ENCODE peak calls at places on chromosomes 13 and 19, in five cellular contexts. F, O, P, Z and B are unnamed samples. For H3K36me3, the result is how much of the 10 kb centered on the place peaks cover.

GRCh38 chr19:47230122-47230920 is 678 bp downstream of the BBC3 start:
- DNase-seq in F (peak), O (peak), P (no peak), Z (peak), B (no peak)

GRCh38 chr19:42140125-42140754 is 8.0 kb upstream of the POU2F2 start:
- DNase-seq in F (peak), O (peak), P (no peak), Z (peak), B (no peak)

GRCh38 chr19:41541990-41542584 is 33.9 kb upstream of the CEACAM21 start:
- DNase-seq in F (peak), O (peak), P (no peak), Z (peak), B (no peak)

GRCh38 chr19:10985502-10985901 is 24.7 kb downstream of the SMARCA4 start:
- DNase-seq in F (no peak), O (no peak), P (no peak), Z (no peak), B (no peak)

GRCh38 chr19:54178581-54179261 is 5.8 kb upstream of the TMC4 start:
- DNase-seq in F (no peak), O (no peak), P (no peak), Z (peak), B (no peak)

GRCh38 chr13:99384468-99384867 is 77.3 kb upstream of the GPR183 start:
- DNase-seq in F (no peak), O (no peak), P (no peak), Z (no peak), B (no peak)

GRCh38 chr13:50731400-50731799 is 112.1 kb downstream of the DLEU7 start:
- DNase-seq in F (no peak), O (no peak), P (no peak), Z (no peak), B (no peak)

GRCh38 chr13:76148926-76149325 is 512.8 kb downstream of the LMO7 start:
- DNase-seq in F (no peak), O (no peak), P (no peak), Z (no peak), B (no peak)

GRCh38 chr13:26558074-26558805 is 757 bp downstream of the WASF3 start:
- DNase-seq in F (no peak), O (no peak), P (no peak), Z (no peak), B (no peak)

GRCh38 chr19:38678891-38679494 is 31.5 kb downstream of the ACTN4 start:
- DNase-seq in F (no peak), O (no peak), P (no peak), Z (no peak), B (no peak)

GRCh38 chr19:46611791-46612190 is 10.7 kb downstream of the CALM3 start:
- DNase-seq in F (no peak), O (no peak), P (no peak), Z (no peak), B (no peak)

GRCh38 chr19:43501661-43502418 is 2.7 kb downstream of the PHLDB3 start:
- DNase-seq in F (no peak), O (no peak), P (no peak), Z (no peak), B (no peak)

DNA sequence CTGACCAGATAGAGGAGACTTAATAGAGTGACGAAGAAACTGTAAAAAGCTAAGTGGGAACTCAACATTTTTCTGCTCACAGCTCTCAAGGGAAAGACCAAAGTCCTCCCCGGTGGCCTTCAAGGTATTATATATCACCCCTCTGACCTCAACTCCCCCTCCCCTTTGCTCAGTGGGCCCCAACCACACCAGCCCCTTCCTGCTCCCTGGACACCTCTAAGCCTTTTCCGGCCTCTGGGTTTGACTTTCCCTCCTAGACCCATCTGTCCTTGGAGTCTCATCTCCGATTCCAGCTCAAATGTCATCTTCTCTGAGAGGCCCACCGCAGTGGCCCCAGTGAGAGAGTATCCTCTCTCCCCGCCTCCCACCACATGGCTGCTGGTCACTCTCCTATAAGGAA is 990 bp upstream of the UHRF1 start:
- DNase-seq in F (no peak), O (no peak), P (no peak), Z (no peak), B (no peak)
- TF ChIP-seq POLR2A in F (no peak), O (no peak), P (no peak), Z (no peak), B (no peak)

GRCh38 chr19:45515807-45516401 is 8.6 kb downstream of the VASP start:
- DNase-seq in F (peak), O (no peak), P (no peak), Z (no peak), B (no peak)

GRCh38 chr19:45515081-45515624 is 7.9 kb downstream of the VASP start:
- DNase-seq in F (peak), O (peak), P (no peak), Z (no peak), B (no peak)

GRCh38 chr19:45514376-45515051 is 7.2 kb downstream of the VASP start:
- DNase-seq in F (peak), O (no peak), P (no peak), Z (peak), B (no peak)

GRCh38 chr19:45511074-45511473 is 3.8 kb downstream of the VASP start:
- DNase-seq in F (no peak), O (no peak), P (no peak), Z (no peak), B (no peak)

GRCh38 chr19:45512881-45513483 is 5.7 kb downstream of the VASP start:
- DNase-seq in F (no peak), O (no peak), P (no peak), Z (no peak), B (no peak)
- H3K36me3 ChIP-seq in F (under half), O (half or more), P (under half), Z (under half), B (under half)

GRCh38 chr19:35879770-35880317 is 11.5 kb downstream of the APLP1 start:
- DNase-seq in F (peak), O (peak), P (peak), Z (peak), B (no peak)
- TF ChIP-seq POLR2AphosphoS5 in F (no peak), O (no peak), P (no peak), Z (no peak), B (peak)

GRCh38 chr19:48363810-48364563 is at the start of the genes SYNGR4 and TMEM143:
- DNase-seq in F (peak), O (peak), P (peak), Z (peak), B (peak)

GRCh38 chr19:48364564-48365363 is 597 bp downstream of the SYNGR4 start:
- DNase-seq in F (peak), O (no peak), P (no peak), Z (no peak), B (no peak)

GRCh38 chr19:48363500-48363809 is 285 bp downstream of the TMEM143 start:
- DNase-seq in F (no peak), O (peak), P (no peak), Z (no peak), B (peak)

GRCh38 chr19:48361912-48362311 is 1.8 kb downstream of the TMEM143 start:
- DNase-seq in F (no peak), O (no peak), P (no peak), Z (no peak), B (no peak)

DNA sequence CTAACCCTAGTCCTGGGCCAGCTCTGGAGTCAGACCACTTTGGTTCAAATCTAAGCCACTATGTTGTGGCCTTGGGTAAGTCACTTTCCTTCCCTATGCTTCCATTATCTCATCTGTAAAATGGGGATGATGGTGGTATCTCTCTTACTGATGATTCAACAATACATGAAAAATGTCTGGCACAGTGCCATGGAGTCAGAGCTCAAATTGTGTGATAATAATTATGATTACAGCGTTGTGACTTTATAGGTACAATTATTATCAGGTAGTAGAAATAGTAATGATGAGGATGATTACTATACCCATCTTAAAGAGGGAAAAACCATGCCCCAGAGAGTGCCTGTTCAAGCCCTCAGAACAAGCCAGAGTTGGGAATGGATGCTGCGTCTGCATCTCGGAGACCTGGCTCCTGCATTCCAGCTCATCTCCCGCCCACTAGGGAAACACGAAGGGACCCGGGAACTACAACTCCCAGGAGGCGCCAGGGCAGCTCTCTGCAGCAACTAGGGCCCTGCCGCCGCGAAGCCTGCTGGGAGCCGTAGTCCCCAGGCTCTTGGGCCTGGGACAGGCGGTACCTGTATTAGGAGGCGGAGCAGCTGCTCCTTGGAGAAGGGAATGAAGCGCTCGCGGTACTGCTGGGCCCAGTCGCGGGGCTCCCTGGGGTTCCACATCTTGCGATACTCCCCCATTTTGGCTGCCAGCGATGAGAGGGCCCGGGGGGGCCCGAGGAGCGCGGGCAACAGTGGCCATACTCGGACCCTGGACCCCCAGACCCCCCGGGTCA is 832 bp downstream of the TMEM143 start:
- DNase-seq in F (peak), O (peak), P (peak), Z (peak), B (peak)
- TF ChIP-seq POLR2A in F (peak), O (peak), P (no peak), Z (no peak), B (no peak)

DNA sequence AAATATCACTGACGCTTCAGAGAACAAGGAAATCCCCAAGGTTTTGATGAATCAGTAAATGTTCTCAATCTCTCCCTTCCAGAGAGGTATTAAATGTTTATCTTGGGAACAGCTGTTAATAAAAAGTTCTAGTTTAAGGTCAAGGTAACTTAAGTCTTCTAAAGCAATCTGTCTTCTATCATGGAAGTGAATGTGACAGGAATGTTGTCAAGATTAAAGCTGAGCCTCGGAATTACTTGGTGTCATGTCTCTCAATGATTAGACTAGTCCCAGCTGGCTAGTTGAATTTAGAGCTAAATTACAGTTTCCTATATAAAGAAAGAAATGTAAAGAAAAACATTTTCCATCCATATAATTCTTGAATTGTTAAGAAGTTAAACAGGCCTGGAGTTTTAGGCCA is 23.4 kb downstream of the ESD start:
- DNase-seq in F (no peak), O (no peak), P (no peak), Z (no peak), B (no peak)
- H3K36me3 ChIP-seq in F (under half), O (half or more), P (under half), Z (half or more), B (under half)

GRCh38 chr19:9054768-9055167 is 32.1 kb upstream of the OR1M1 start:
- DNase-seq in F (no peak), O (no peak), P (peak), Z (no peak), B (no peak)
- TF ChIP-seq POLR2AphosphoS5 in F (no peak), O (no peak), P (no peak), Z (no peak), B (no peak)

GRCh38 chr13:111382411-111382810 is 62.0 kb downstream of the TEX29 start:
- DNase-seq in F (no peak), O (no peak), P (no peak), Z (peak), B (peak)

GRCh38 chr13:111383591-111384440 is 63.4 kb downstream of the TEX29 start:
- DNase-seq in F (no peak), O (no peak), P (no peak), Z (peak), B (peak)

GRCh38 chr13:111384441-111385181 is 64.2 kb downstream of the TEX29 start:
- DNase-seq in F (no peak), O (no peak), P (no peak), Z (peak), B (no peak)

GRCh38 chr13:111385182-111385857 is 64.9 kb downstream of the TEX29 start:
- DNase-seq in F (no peak), O (no peak), P (no peak), Z (peak), B (no peak)

GRCh38 chr13:111382877-111383276 is 62.4 kb downstream of the TEX29 start:
- DNase-seq in F (no peak), O (no peak), P (no peak), Z (peak), B (peak)
- TF ChIP-seq POLR2A in F (no peak), O (no peak), P (no peak), Z (no peak), B (no peak)

GRCh38 chr19:14105680-14106079 is 11.9 kb downstream of the PRKACA start:
- DNase-seq in F (no peak), O (no peak), P (no peak), Z (no peak), B (no peak)
- H3K36me3 ChIP-seq in F (under half), O (under half), P (under half), Z (half or more), B (under half)

GRCh38 chr13:102589291-102589822 is 7.4 kb upstream of the TPP2 start:
- DNase-seq in F (no peak), O (no peak), P (no peak), Z (no peak), B (no peak)
- TF ChIP-seq POLR2AphosphoS5 in F (no peak), O (no peak), P (no peak), Z (no peak), B (no peak)

DNA sequence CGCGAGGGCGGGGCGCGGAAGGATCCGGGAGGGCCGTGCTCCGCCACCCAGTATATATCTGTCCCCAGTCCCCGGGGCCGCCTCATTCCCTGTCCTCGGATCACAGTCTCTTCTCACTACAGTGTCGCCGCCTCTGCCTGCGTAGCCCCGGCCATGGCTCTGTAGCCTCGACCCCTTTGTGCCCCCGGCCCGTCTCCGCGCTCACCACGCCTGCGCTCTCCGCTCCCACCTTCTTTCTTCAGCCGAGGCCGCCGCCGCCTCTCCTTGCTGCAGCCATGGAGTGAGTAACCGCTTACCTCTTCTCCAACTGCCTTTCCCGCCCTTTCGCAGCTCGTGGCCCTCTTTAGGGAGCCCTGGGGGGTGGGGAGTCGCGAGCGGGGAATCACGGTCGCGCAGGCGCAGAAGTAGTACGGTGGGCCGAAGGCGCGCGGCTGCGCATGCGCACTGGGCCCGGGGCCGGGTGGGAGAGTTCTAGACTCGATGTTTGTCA is at the start of the genes ATF5 and NUP62:
- DNase-seq in F (peak), O (peak), P (peak), Z (peak), B (no peak)
- TF ChIP-seq POLR2A in F (no peak), O (peak), P (no peak), Z (no peak), B (no peak)